ENCODE peak calls at places on chromosomes 1 and 21, in six cellular contexts. One of them, this sample, is unnamed.

GRCh38 chr1:14791611-14792010 is 193.1 kb downstream of the KAZN start:
- DNase-seq in breast epithelium: no peak
- DNase-seq in IMR-90: no peak
- DNase-seq in A549: no peak
- DNase-seq in vagina: no peak
- DNase-seq in K562: no peak
- DNase-seq in this sample: no peak

GRCh38 chr1:241462371-241462770 is 57.2 kb downstream of the FH start:
- DNase-seq in K562: no peak
- DNase-seq in vagina: no peak
- DNase-seq in A549: no peak
- DNase-seq in breast epithelium: no peak
- DNase-seq in IMR-90: no peak
- DNase-seq in this sample: no peak

GRCh38 chr1:8351693-8352470 is 34.0 kb downstream of the SLC45A1 start:
- DNase-seq in A549: peak; percentile 32
- DNase-seq in breast epithelium: no peak
- DNase-seq in IMR-90: no peak
- DNase-seq in K562: peak; percentile 71
- DNase-seq in vagina: no peak
- DNase-seq in this sample: no peak

GRCh38 chr21:36694041-36694515 is 4.8 kb upstream of the SIM2 start:
- DNase-seq in vagina: no peak
- DNase-seq in breast epithelium: no peak
- DNase-seq in K562: no peak
- DNase-seq in IMR-90: peak; percentile 65
- DNase-seq in A549: no peak
- DNase-seq in this sample: no peak

GRCh38 chr1:201594575-201595245 is 55.8 kb downstream of the NAV1 start:
- DNase-seq in IMR-90: peak; percentile 38
- DNase-seq in K562: peak; percentile 83
- DNase-seq in vagina: no peak
- DNase-seq in breast epithelium: no peak
- DNase-seq in A549: no peak
- DNase-seq in this sample: no peak

GRCh38 chr1:6961289-6961688 is 176.0 kb downstream of the CAMTA1 start:
- DNase-seq in A549: no peak
- DNase-seq in IMR-90: no peak
- DNase-seq in K562: no peak
- DNase-seq in vagina: no peak
- DNase-seq in breast epithelium: no peak
- DNase-seq in this sample: no peak

GRCh38 chr1:87916965-87917364 is 588.3 kb downstream of the LMO4 start:
- DNase-seq in K562: no peak
- DNase-seq in IMR-90: peak; percentile 8
- DNase-seq in breast epithelium: no peak
- DNase-seq in A549: no peak
- DNase-seq in vagina: no peak
- DNase-seq in this sample: no peak

GRCh38 chr1:81878538-81878937 is 77.8 kb downstream of the ADGRL2 start:
- DNase-seq in A549: no peak
- DNase-seq in breast epithelium: no peak
- DNase-seq in vagina: no peak
- DNase-seq in K562: no peak
- DNase-seq in IMR-90: no peak
- DNase-seq in this sample: no peak

GRCh38 chr1:223482766-223483165 is 89.6 kb downstream of the CCDC185 start:
- DNase-seq in IMR-90: no peak
- DNase-seq in K562: no peak
- DNase-seq in vagina: no peak
- DNase-seq in breast epithelium: no peak
- DNase-seq in A549: no peak
- DNase-seq in this sample: peak; percentile 75

GRCh38 chr1:223489439-223489838 is 96.2 kb downstream of the CCDC185 start:
- DNase-seq in breast epithelium: no peak
- DNase-seq in K562: no peak
- DNase-seq in IMR-90: no peak
- DNase-seq in A549: no peak
- DNase-seq in vagina: no peak
- DNase-seq in this sample: no peak

GRCh38 chr1:223483511-223483910 is 90.3 kb downstream of the CCDC185 start:
- DNase-seq in K562: no peak
- DNase-seq in IMR-90: no peak
- DNase-seq in A549: no peak
- DNase-seq in vagina: no peak
- DNase-seq in breast epithelium: no peak
- DNase-seq in this sample: no peak

GRCh38 chr1:223487514-223488259 is 94.5 kb downstream of the CCDC185 start:
- DNase-seq in breast epithelium: no peak
- DNase-seq in vagina: no peak
- DNase-seq in IMR-90: no peak
- DNase-seq in K562: no peak
- DNase-seq in A549: no peak
- DNase-seq in this sample: no peak

GRCh38 chr1:223486366-223486765 is 93.2 kb downstream of the CCDC185 start:
- DNase-seq in breast epithelium: no peak
- DNase-seq in vagina: no peak
- DNase-seq in K562: no peak
- DNase-seq in IMR-90: no peak
- DNase-seq in A549: no peak
- DNase-seq in this sample: no peak
- TF ChIP-seq CTCF in breast epithelium: no peak
- TF ChIP-seq CTCF in vagina: no peak
- TF ChIP-seq CTCF in K562: no peak
- TF ChIP-seq CTCF in IMR-90: no peak
- TF ChIP-seq CTCF in A549: no peak
- TF ChIP-seq CTCF in this sample: no peak

GRCh38 chr1:46289976-46290375 is 13.4 kb downstream of the LRRC41 start:
- DNase-seq in vagina: no peak
- DNase-seq in breast epithelium: no peak
- DNase-seq in K562: no peak
- DNase-seq in IMR-90: peak; percentile 31
- DNase-seq in A549: no peak
- DNase-seq in this sample: no peak

GRCh38 chr1:46289134-46289494 is 14.3 kb downstream of the LRRC41 start:
- DNase-seq in A549: no peak
- DNase-seq in breast epithelium: no peak
- DNase-seq in vagina: no peak
- DNase-seq in K562: no peak
- DNase-seq in IMR-90: no peak
- DNase-seq in this sample: no peak

GRCh38 chr1:46288485-46289133 is 14.8 kb downstream of the LRRC41 start:
- DNase-seq in vagina: no peak
- DNase-seq in breast epithelium: no peak
- DNase-seq in K562: no peak
- DNase-seq in IMR-90: peak; percentile 77
- DNase-seq in A549: no peak
- DNase-seq in this sample: no peak

GRCh38 chr1:46284597-46285564 is 18.5 kb downstream of the LRRC41 start:
- DNase-seq in vagina: no peak
- DNase-seq in K562: no peak
- DNase-seq in IMR-90: peak; percentile 82
- DNase-seq in A549: no peak
- DNase-seq in breast epithelium: no peak
- DNase-seq in this sample: no peak

DNA sequence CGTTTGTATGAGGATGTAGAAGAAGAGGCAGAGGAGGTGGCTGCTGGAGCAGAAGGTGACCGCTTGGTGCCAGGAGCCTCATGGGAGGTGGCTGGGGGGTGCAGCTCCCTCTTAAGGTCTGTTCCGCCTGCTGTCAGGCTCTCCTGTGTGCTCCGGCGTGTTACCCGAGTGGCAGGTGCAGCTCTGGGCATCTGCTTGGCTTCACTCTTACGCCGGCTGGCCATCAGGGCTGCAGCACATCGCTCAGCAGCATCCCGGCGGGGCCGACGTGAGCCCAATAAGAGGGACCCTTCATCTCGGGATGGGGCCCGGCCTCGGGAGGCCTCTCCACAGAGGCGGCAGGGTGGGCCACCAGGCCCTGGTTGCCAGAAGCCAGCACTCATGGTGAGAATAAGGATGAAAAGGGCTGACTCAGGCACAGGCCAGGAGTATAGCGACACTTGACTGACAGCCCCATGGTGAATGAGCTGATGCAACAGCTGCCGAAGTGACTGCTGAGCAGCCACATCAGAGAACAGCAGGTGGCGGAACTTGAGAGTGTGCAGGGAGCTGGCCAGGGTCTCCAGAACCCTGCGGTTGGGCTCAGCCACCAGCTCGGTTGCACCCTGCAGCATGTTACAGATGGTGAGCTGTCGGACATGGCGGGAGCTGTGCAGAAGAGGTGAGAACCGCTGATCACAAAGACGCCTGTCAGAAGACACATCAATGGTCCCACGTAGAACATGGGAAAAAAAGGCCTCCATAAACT is 17.5 kb downstream of the LRRC41 start:
- DNase-seq in IMR-90: no peak
- DNase-seq in breast epithelium: no peak
- DNase-seq in K562: no peak
- DNase-seq in vagina: no peak
- DNase-seq in A549: no peak
- DNase-seq in this sample: no peak
- TF ChIP-seq POLR2A in IMR-90: no peak
- TF ChIP-seq POLR2A in breast epithelium: no peak
- TF ChIP-seq POLR2A in K562: peak; percentile 38
- TF ChIP-seq POLR2A in vagina: no peak
- TF ChIP-seq POLR2A in A549: no peak
- TF ChIP-seq POLR2A in this sample: no peak

GRCh38 chr1:44808938-44809917 is 905 bp downstream of the BTBD19 start:
- DNase-seq in breast epithelium: no peak
- DNase-seq in IMR-90: peak; percentile 82
- DNase-seq in K562: peak; percentile 36
- DNase-seq in vagina: no peak
- DNase-seq in A549: no peak
- DNase-seq in this sample: peak; percentile 62
- H3K4me3 ChIP-seq in breast epithelium: peak overlapping the region; percentile 41
- H3K4me3 ChIP-seq in IMR-90: peak overlapping the region; percentile 40
- H3K4me3 ChIP-seq in K562: peak overlapping the region; percentile 30
- H3K4me3 ChIP-seq in vagina: peak overlapping the region; percentile 36
- H3K4me3 ChIP-seq in A549: peak overlapping the region; percentile 31
- H3K4me3 ChIP-seq in this sample: no peak overlapping the region

GRCh38 chr21:41957991-41958766 is 4.4 kb upstream of the C2CD2 start:
- DNase-seq in K562: peak; percentile 66
- DNase-seq in IMR-90: peak; percentile 98
- DNase-seq in breast epithelium: peak; percentile 44
- DNase-seq in vagina: no peak
- DNase-seq in A549: peak; percentile 68
- DNase-seq in this sample: peak; percentile 88
- TF ChIP-seq CTCF in K562: peak; percentile 50
- TF ChIP-seq CTCF in IMR-90: peak; percentile 58
- TF ChIP-seq CTCF in breast epithelium: peak; percentile 46
- TF ChIP-seq CTCF in vagina: no peak
- TF ChIP-seq CTCF in A549: peak; percentile 26
- TF ChIP-seq CTCF in this sample: no peak

This sample was measured in lower leg skin.